ENCODE peak calls at places on chromosomes 7 and 10, in seven cellular contexts. One of them, this sample, is unnamed.

GRCh38 chr7:135690566-135690965 is 28.3 kb downstream of the STMP1 start:
- DNase-seq in Peyer's patch: no peak
- DNase-seq in NCI-H1105 treated with DMSO at 0.1 percent for 48 hours: no peak
- DNase-seq in DMS153: no peak
- DNase-seq in heart right ventricle: no peak
- DNase-seq in stimulated activated CD8-positive, alpha-beta memory T cell treated with anti-CD3 and anti-CD28 coated beads, Interleukin-4, amount 100 ng/mL, for 48 hours: no peak
- DNase-seq in anterior cingulate cortex: no peak
- DNase-seq in this sample: no peak

GRCh38 chr10:124217031-124217430 is 123.6 kb upstream of the CHST15 start:
- DNase-seq in heart right ventricle: no peak
- DNase-seq in anterior cingulate cortex: no peak
- DNase-seq in Peyer's patch: no peak
- DNase-seq in stimulated activated CD8-positive, alpha-beta memory T cell treated with anti-CD3 and anti-CD28 coated beads, Interleukin-4, amount 100 ng/mL, for 48 hours: no peak
- DNase-seq in DMS153: no peak
- DNase-seq in NCI-H1105 treated with DMSO at 0.1 percent for 48 hours: no peak
- DNase-seq in this sample: no peak

GRCh38 chr7:89312561-89312960 is 517.0 kb upstream of the TEX47 start:
- DNase-seq in heart right ventricle: no peak
- DNase-seq in NCI-H1105 treated with DMSO at 0.1 percent for 48 hours: no peak
- DNase-seq in Peyer's patch: no peak
- DNase-seq in DMS153: no peak
- DNase-seq in anterior cingulate cortex: no peak
- DNase-seq in stimulated activated CD8-positive, alpha-beta memory T cell treated with anti-CD3 and anti-CD28 coated beads, Interleukin-4, amount 100 ng/mL, for 48 hours: no peak
- DNase-seq in this sample: no peak

GRCh38 chr7:127629268-127629854 is 11.4 kb upstream of the PAX4 start:
- DNase-seq in anterior cingulate cortex: no peak
- DNase-seq in NCI-H1105 treated with DMSO at 0.1 percent for 48 hours: peak; percentile 32
- DNase-seq in stimulated activated CD8-positive, alpha-beta memory T cell treated with anti-CD3 and anti-CD28 coated beads, Interleukin-4, amount 100 ng/mL, for 48 hours: peak; percentile 66
- DNase-seq in DMS153: peak; percentile 12
- DNase-seq in heart right ventricle: no peak
- DNase-seq in Peyer's patch: peak; percentile 61
- DNase-seq in this sample: no peak

GRCh38 chr10:79145517-79146470 is 77.0 kb downstream of the ZMIZ1 start:
- DNase-seq in DMS153: no peak
- DNase-seq in Peyer's patch: no peak
- DNase-seq in anterior cingulate cortex: no peak
- DNase-seq in stimulated activated CD8-positive, alpha-beta memory T cell treated with anti-CD3 and anti-CD28 coated beads, Interleukin-4, amount 100 ng/mL, for 48 hours: no peak
- DNase-seq in heart right ventricle: no peak
- DNase-seq in NCI-H1105 treated with DMSO at 0.1 percent for 48 hours: no peak
- DNase-seq in this sample: no peak

GRCh38 chr10:119104653-119105024 is 726 bp downstream of the DENND10 start:
- DNase-seq in Peyer's patch: no peak
- DNase-seq in heart right ventricle: peak; percentile 14
- DNase-seq in stimulated activated CD8-positive, alpha-beta memory T cell treated with anti-CD3 and anti-CD28 coated beads, Interleukin-4, amount 100 ng/mL, for 48 hours: peak; percentile 42
- DNase-seq in anterior cingulate cortex: no peak
- DNase-seq in DMS153: no peak
- DNase-seq in NCI-H1105 treated with DMSO at 0.1 percent for 48 hours: no peak
- DNase-seq in this sample: no peak

GRCh38 chr10:129901389-129902045 is 62.6 kb downstream of the EBF3 start:
- DNase-seq in DMS153: no peak
- DNase-seq in stimulated activated CD8-positive, alpha-beta memory T cell treated with anti-CD3 and anti-CD28 coated beads, Interleukin-4, amount 100 ng/mL, for 48 hours: no peak
- DNase-seq in heart right ventricle: no peak
- DNase-seq in anterior cingulate cortex: no peak
- DNase-seq in NCI-H1105 treated with DMSO at 0.1 percent for 48 hours: no peak
- DNase-seq in Peyer's patch: peak; percentile 14
- DNase-seq in this sample: no peak

GRCh38 chr10:9009505-9009904 is 955.0 kb downstream of the GATA3 start:
- DNase-seq in anterior cingulate cortex: no peak
- DNase-seq in NCI-H1105 treated with DMSO at 0.1 percent for 48 hours: no peak
- DNase-seq in DMS153: no peak
- DNase-seq in heart right ventricle: no peak
- DNase-seq in stimulated activated CD8-positive, alpha-beta memory T cell treated with anti-CD3 and anti-CD28 coated beads, Interleukin-4, amount 100 ng/mL, for 48 hours: no peak
- DNase-seq in Peyer's patch: no peak
- DNase-seq in this sample: no peak

GRCh38 chr10:6748981-6749630 is 169.0 kb upstream of the PRKCQ start:
- DNase-seq in DMS153: no peak
- DNase-seq in stimulated activated CD8-positive, alpha-beta memory T cell treated with anti-CD3 and anti-CD28 coated beads, Interleukin-4, amount 100 ng/mL, for 48 hours: no peak
- DNase-seq in heart right ventricle: no peak
- DNase-seq in anterior cingulate cortex: no peak
- DNase-seq in Peyer's patch: no peak
- DNase-seq in NCI-H1105 treated with DMSO at 0.1 percent for 48 hours: no peak
- DNase-seq in this sample: no peak

GRCh38 chr7:82210422-82211184 is 233.0 kb downstream of the CACNA2D1 start:
- DNase-seq in Peyer's patch: no peak
- DNase-seq in heart right ventricle: no peak
- DNase-seq in stimulated activated CD8-positive, alpha-beta memory T cell treated with anti-CD3 and anti-CD28 coated beads, Interleukin-4, amount 100 ng/mL, for 48 hours: no peak
- DNase-seq in NCI-H1105 treated with DMSO at 0.1 percent for 48 hours: no peak
- DNase-seq in DMS153: no peak
- DNase-seq in anterior cingulate cortex: no peak
- DNase-seq in this sample: no peak

GRCh38 chr10:80493482-80494021 is 39.4 kb downstream of the TSPAN14 start:
- DNase-seq in Peyer's patch: peak; percentile 42
- DNase-seq in NCI-H1105 treated with DMSO at 0.1 percent for 48 hours: no peak
- DNase-seq in stimulated activated CD8-positive, alpha-beta memory T cell treated with anti-CD3 and anti-CD28 coated beads, Interleukin-4, amount 100 ng/mL, for 48 hours: no peak
- DNase-seq in DMS153: no peak
- DNase-seq in anterior cingulate cortex: peak; percentile 27
- DNase-seq in heart right ventricle: no peak
- DNase-seq in this sample: no peak

GRCh38 chr7:14201353-14201752 is 211.9 kb upstream of the ETV1 start:
- DNase-seq in heart right ventricle: no peak
- DNase-seq in anterior cingulate cortex: no peak
- DNase-seq in DMS153: no peak
- DNase-seq in stimulated activated CD8-positive, alpha-beta memory T cell treated with anti-CD3 and anti-CD28 coated beads, Interleukin-4, amount 100 ng/mL, for 48 hours: no peak
- DNase-seq in Peyer's patch: no peak
- DNase-seq in NCI-H1105 treated with DMSO at 0.1 percent for 48 hours: no peak
- DNase-seq in this sample: no peak

GRCh38 chr10:22849077-22849810 is 78.6 kb upstream of the ARMC3 start:
- DNase-seq in NCI-H1105 treated with DMSO at 0.1 percent for 48 hours: no peak
- DNase-seq in heart right ventricle: peak; percentile 65
- DNase-seq in stimulated activated CD8-positive, alpha-beta memory T cell treated with anti-CD3 and anti-CD28 coated beads, Interleukin-4, amount 100 ng/mL, for 48 hours: no peak
- DNase-seq in Peyer's patch: peak; percentile 77
- DNase-seq in DMS153: no peak
- DNase-seq in anterior cingulate cortex: peak; percentile 91
- DNase-seq in this sample: no peak

GRCh38 chr7:134311807-134312206 is 4.9 kb downstream of the SLC35B4 start:
- DNase-seq in anterior cingulate cortex: no peak
- DNase-seq in NCI-H1105 treated with DMSO at 0.1 percent for 48 hours: no peak
- DNase-seq in Peyer's patch: no peak
- DNase-seq in heart right ventricle: no peak
- DNase-seq in stimulated activated CD8-positive, alpha-beta memory T cell treated with anti-CD3 and anti-CD28 coated beads, Interleukin-4, amount 100 ng/mL, for 48 hours: no peak
- DNase-seq in DMS153: no peak
- DNase-seq in this sample: no peak

GRCh38 chr7:132965951-132966350 is 115.9 kb downstream of the CHCHD3 start:
- DNase-seq in DMS153: no peak
- DNase-seq in Peyer's patch: no peak
- DNase-seq in heart right ventricle: no peak
- DNase-seq in anterior cingulate cortex: no peak
- DNase-seq in NCI-H1105 treated with DMSO at 0.1 percent for 48 hours: no peak
- DNase-seq in stimulated activated CD8-positive, alpha-beta memory T cell treated with anti-CD3 and anti-CD28 coated beads, Interleukin-4, amount 100 ng/mL, for 48 hours: no peak
- DNase-seq in this sample: no peak

GRCh38 chr10:43997330-43997729 is 348.6 kb upstream of the ZNF32 start:
- DNase-seq in heart right ventricle: no peak
- DNase-seq in anterior cingulate cortex: no peak
- DNase-seq in NCI-H1105 treated with DMSO at 0.1 percent for 48 hours: no peak
- DNase-seq in DMS153: no peak
- DNase-seq in stimulated activated CD8-positive, alpha-beta memory T cell treated with anti-CD3 and anti-CD28 coated beads, Interleukin-4, amount 100 ng/mL, for 48 hours: no peak
- DNase-seq in Peyer's patch: no peak
- DNase-seq in this sample: no peak

GRCh38 chr10:95556994-95557767 is 4.0 kb downstream of the SORBS1 start:
- DNase-seq in stimulated activated CD8-positive, alpha-beta memory T cell treated with anti-CD3 and anti-CD28 coated beads, Interleukin-4, amount 100 ng/mL, for 48 hours: no peak
- DNase-seq in DMS153: no peak
- DNase-seq in NCI-H1105 treated with DMSO at 0.1 percent for 48 hours: no peak
- DNase-seq in heart right ventricle: no peak
- DNase-seq in Peyer's patch: no peak
- DNase-seq in anterior cingulate cortex: no peak
- DNase-seq in this sample: no peak

GRCh38 chr7:149125864-149126661 is at the start of gene ZNF425:
- DNase-seq in anterior cingulate cortex: peak; percentile 93
- DNase-seq in DMS153: peak; percentile 74
- DNase-seq in stimulated activated CD8-positive, alpha-beta memory T cell treated with anti-CD3 and anti-CD28 coated beads, Interleukin-4, amount 100 ng/mL, for 48 hours: peak; percentile 96
- DNase-seq in Peyer's patch: peak; percentile 95
- DNase-seq in heart right ventricle: peak; percentile 90
- DNase-seq in NCI-H1105 treated with DMSO at 0.1 percent for 48 hours: peak; percentile 85
- DNase-seq in this sample: peak; percentile 89

GRCh38 chr10:2700626-2701305 is 366.6 kb upstream of the PFKP start:
- DNase-seq in NCI-H1105 treated with DMSO at 0.1 percent for 48 hours: no peak
- DNase-seq in anterior cingulate cortex: no peak
- DNase-seq in stimulated activated CD8-positive, alpha-beta memory T cell treated with anti-CD3 and anti-CD28 coated beads, Interleukin-4, amount 100 ng/mL, for 48 hours: no peak
- DNase-seq in DMS153: no peak
- DNase-seq in heart right ventricle: no peak
- DNase-seq in Peyer's patch: no peak
- DNase-seq in this sample: no peak

This sample was measured in COR-L47.